ENCODE peak calls at places on chromosomes 4 and X, in five cellular contexts. Q is WERI-Rb-1, L is left ventricle myocardium inferior, A is HL-60, H is cardiac muscle cell. K is an unnamed sample.

GRCh38 chr4:2963185-2964076 is at the start of the genes GRK4 and NOP14:
- DNase-seq in A (peak), H (peak), Q (peak), L (peak), K (peak)

GRCh38 chr4:104722467-104722866 is 227.8 kb upstream of the CXXC4 start:
- DNase-seq in H (no peak), Q (no peak), L (no peak), A (no peak), K (no peak)

GRCh38 chr4:5365071-5366008 is 314.1 kb downstream of the STK32B start:
- DNase-seq in Q (no peak), H (no peak), L (no peak), A (no peak), K (peak)

GRCh38 chr4:98181815-98182214 is 38.5 kb upstream of the STPG2 start:
- DNase-seq in A (no peak), Q (no peak), H (peak), L (no peak), K (no peak)

GRCh38 chr4:38663021-38663800 is 788 bp upstream of the KLF3 start:
- DNase-seq in Q (no peak), L (no peak), H (peak), A (peak), K (peak)

GRCh38 chrX:10992110-10992509 is 119.0 kb upstream of the HCCS start:
- DNase-seq in Q (no peak), A (no peak), H (no peak), L (no peak), K (no peak)

GRCh38 chr4:168380290-168380689 is 61.7 kb upstream of the DDX60 start:
- DNase-seq in Q (no peak), A (no peak), H (no peak), L (no peak), K (no peak)

GRCh38 chrX:40205471-40205870 is 107.7 kb upstream of the BCOR start:
- DNase-seq in A (peak), H (no peak), Q (no peak), L (no peak), K (no peak)

GRCh38 chr4:150070464-150071170 is 7.6 kb upstream of the DCLK2 start:
- DNase-seq in Q (no peak), A (no peak), H (no peak), L (no peak), K (no peak)

GRCh38 chrX:10171291-10171690 is 14.5 kb downstream of the CLCN4 start:
- DNase-seq in L (no peak), Q (no peak), H (no peak), A (no peak), K (no peak)

GRCh38 chrX:139881572-139881971 is 51.3 kb downstream of the ATP11C start:
- DNase-seq in Q (no peak), A (no peak), L (no peak), H (no peak), K (peak)

GRCh38 chrX:153477039-153477438 is 6.7 kb upstream of the HAUS7 start:
- DNase-seq in H (no peak), Q (peak), L (no peak), A (no peak), K (no peak)

DNA sequence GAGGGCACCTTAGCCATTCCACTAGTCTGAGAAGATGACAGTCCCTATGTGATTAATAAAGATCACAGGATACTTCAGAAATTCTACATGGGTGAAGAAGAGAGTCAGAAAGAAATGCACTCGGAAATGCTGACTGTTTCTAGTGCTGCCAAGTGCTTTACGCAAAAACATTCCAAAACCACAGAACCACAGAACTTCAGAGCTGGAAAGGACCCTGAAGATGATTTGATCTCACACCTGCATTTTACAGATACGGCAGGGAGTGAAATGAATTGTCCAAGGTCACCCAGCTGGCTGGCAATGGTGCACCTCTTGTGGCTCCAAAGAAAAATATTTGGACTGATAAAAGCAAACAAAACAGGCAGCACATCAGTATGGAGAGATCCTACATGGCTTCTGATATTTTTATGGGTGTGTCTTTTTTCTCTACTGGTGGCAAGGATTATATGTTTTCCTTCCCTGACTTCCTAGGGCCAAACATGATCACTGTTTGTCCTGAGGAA is 115.9 kb downstream of the MAML3 start:
- DNase-seq in L (no peak), A (no peak), H (no peak), Q (no peak), K (no peak)
- H3K4me3 ChIP-seq in L (no peak), A (no peak), H (no peak), Q (no peak), K (no peak)

DNA sequence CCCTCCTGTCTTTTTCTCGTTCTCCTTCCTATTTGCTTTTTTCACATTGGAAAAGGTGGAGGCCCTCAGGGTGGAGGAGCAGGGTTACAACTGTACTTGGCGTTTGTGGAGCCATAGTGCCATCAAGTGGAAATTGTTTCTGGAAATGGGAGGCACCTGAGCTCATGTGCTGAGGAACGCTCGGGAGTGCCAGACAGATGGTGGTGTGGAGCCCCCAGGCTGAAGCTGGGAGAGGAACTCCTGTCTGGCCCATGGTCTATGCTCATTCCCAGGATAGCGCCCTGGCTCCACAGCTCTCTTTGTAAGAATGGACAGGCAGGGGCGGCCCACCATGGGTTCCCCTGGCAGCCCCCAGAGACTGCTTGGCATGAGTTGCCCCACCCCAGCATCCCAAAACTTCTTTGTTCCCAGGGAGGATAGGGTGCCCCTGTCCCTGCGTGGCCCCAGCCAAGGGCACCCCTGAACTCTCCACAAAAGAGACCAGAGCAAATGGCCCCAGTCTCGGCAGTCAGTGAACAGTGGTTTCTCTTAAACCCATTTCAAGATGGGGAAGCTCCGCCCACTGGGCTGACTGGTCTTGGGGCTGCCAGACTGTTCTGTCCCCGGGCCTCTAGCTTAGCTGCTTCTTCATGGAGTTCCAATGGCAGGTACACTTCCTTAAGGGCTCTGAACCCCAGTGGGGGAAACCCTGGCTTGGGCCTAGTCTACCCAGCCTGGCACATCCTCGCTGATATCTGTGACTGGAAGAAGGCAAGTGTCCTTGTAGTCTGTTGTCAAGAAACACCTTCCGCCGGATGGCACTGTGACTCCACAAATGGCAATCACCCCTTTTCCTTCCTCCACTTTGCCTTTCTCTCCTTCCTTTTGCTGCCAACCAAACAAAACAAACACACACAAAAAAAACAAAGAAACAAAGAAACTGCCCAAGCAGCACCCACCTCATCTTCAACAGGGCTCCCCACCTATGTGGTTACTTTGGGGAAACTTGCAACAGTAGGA is 70.1 kb downstream of the NBDY start:
- DNase-seq in A (no peak), H (no peak), Q (peak), L (no peak), K (no peak)
- TF ChIP-seq CTCF in A (no peak), H (no peak), Q (peak), L (no peak), K (no peak)

DNA sequence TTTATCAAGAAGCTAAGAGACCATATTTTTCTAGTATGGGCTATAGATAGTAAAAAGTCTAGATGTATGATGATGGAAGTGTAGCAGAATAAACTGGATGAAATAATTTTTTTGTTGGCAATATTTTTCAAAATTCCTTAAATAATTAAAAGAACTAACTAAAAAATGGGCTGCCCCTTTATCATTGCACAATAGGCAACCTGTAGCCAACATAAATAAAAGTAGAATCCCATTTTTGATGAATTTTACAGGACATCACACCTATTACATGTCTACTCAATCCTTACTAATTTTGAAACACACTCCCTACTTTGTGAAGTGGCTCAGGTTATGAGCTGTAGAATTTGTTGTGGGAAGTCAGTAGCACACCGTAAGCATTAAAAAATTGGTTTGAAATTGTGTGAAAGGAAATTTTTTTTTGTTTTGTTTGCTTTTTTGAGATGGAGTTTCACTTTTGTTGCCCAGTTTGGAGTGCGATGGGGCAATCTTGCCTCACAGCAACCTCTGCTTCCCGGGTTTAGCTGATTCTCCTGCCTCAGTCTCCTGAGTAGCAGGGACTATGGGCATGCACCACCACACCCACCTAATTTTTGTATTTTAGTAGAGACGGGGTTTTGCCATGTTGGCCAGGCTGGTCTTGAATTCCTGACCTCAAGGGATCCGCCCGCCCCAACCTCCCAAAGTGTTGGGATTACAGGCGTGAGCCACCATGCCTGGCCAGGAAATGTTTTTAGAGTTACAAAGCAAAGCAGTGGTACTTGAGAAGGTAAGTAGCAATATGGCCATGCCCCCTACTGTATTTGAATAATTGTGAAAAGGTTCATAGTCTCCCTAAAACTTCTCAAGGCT is 8.9 kb upstream of the RUFY3 start:
- DNase-seq in L (no peak), H (no peak), Q (no peak), A (no peak), K (no peak)
- H3K4me3 ChIP-seq in L (no peak), H (no peak), Q (no peak), A (no peak), K (no peak)

DNA sequence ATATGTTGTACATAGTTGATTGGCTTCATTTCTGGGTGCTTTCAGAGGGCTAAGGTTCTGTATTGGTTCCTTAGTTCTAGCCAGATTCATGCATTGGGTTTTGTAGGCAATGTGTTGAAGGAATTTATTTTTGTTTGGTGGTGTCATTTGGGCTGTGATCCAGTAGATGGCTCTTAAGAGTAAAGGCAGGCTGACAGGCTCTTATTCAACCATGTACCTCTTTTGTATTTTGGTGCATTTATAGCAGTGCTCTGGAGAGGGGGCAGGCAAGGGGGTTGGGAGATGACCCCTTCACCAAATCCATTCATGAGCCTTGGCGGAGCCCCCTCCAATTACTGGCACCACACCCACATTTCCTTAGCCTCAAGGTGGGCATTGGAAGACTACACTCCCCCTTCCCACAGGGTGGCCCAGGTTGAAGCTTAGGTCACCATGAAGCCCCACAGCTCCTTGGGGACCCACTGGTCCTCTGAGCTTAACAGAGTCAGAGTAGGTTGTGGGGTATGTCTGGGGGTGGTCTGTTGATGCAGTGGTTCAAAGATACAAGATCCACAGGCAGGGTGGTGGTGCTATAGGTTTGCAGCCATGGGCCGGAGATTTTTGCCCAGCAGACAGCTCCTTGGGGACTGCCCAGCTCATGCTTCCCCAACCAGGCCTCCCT is 143.0 kb upstream of the GNPDA2 start:
- DNase-seq in L (no peak), A (no peak), H (no peak), Q (no peak), K (no peak)
- TF ChIP-seq CTCF in L (no peak), A (no peak), H (no peak), Q (peak), K (no peak)

GRCh38 chr4:140308366-140309123 is 64.9 kb upstream of the SCOC start:
- DNase-seq in A (no peak), L (peak), H (peak), Q (no peak), K (no peak)
- H3K4me3 ChIP-seq in A (no peak), L (peak), H (no peak), Q (no peak), K (no peak)

DNA sequence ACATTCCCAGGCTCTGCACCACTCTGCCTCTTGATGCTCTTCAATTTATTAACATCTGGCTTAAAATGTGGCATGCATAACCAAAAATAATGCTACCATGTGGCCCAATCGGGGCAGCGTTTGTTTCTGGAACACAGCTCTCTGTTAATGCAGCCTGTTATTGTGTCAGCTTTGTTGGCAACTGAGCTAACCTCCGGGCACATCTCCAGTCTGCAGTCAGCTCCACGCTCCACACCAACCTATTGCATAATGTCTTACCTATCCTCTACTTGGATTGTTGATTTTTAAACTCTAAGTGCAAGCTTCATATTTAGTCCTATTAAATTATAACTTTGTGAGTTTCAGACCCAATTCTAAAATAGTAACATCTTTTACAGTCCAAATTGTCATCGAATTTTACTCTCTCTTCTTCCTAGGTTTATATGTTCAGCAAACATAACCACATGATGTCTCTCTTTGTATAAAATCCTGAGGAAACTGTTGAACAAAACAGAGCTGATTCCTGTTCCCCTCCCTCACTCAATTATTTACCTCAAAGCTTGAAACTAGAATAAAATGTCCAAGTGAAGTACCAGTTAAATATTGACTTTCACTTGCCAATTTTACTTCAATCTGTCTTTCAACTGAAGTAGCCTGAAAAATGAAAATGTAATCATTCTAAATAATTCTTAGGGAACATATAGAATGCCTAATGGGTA is 92.2 kb upstream of the RAPGEF2 start:
- DNase-seq in Q (no peak), L (peak), H (no peak), A (no peak), K (peak)
- TF ChIP-seq CTCF in Q (no peak), L (no peak), H (no peak), A (no peak), K (no peak)

GRCh38 chr4:155336242-155336641 is 40.5 kb downstream of the MAP9 start:
- DNase-seq in Q (no peak), L (no peak), A (no peak), H (no peak), K (no peak)

GRCh38 chr4:155339588-155339987 is 37.2 kb downstream of the MAP9 start:
- DNase-seq in L (no peak), Q (no peak), A (no peak), H (no peak), K (no peak)

GRCh38 chr4:155339999-155340398 is 36.8 kb downstream of the MAP9 start:
- DNase-seq in A (no peak), Q (no peak), H (no peak), L (no peak), K (no peak)

GRCh38 chr4:155338196-155338595 is 38.6 kb downstream of the MAP9 start:
- DNase-seq in L (no peak), Q (no peak), A (no peak), H (no peak), K (no peak)

DNA sequence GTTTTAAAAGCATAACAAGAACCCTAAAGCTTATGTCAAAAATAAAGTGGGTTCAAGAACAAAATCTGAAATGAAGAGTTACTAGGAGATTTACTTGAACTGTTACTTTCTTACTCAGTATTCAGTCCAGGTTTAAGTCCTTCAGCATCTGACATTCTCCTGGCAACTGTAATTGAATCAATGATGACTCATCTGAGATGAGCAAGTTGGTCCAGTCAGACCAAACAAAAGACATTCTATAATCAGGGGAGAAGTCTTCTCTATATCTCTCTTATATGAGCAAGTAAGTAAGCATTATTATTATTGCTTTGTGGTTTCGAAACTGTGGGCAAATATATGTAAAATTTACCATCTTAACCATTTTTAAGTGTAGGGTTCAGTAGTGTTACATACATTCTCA is 34.6 kb downstream of the MAP9 start:
- DNase-seq in H (no peak), L (no peak), Q (no peak), A (no peak), K (no peak)
- H3K4me3 ChIP-seq in H (no peak), L (no peak), Q (no peak), A (no peak), K (no peak)

DNA sequence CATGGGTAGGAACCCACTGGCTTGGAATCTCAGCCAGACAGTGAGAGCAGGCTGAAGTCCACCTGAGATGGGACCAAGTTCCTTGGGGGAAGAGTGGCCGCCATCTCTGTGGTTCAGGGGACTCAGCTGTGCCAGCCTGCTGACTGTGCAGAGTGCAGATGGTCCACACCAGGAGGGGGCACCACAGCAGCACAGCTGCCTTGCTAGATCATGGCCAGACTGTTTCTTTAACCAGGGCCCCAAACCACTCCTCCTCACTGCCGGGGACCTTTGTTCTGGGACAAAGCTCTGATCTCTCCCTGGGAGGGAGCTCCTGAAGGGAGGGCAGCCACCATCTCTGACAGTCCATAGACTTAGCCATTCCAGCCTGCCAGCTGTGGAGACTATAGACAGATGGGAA is 2189.6 kb downstream of the PCDH7 start:
- DNase-seq in A (no peak), L (no peak), H (no peak), Q (no peak), K (no peak)
- TF ChIP-seq CTCF in A (no peak), L (no peak), H (no peak), Q (peak), K (no peak)

GRCh38 chr4:1862055-1862911 is 6.3 kb upstream of the LETM1 start:
- DNase-seq in L (no peak), A (no peak), Q (no peak), H (no peak), K (no peak)
- H3K4me3 ChIP-seq in L (peak), A (no peak), Q (no peak), H (no peak), K (peak)

K was measured in BJ.